ENCODE peak calls at places on chromosomes 6 and 20, in four cellular contexts. U is heart left ventricle, L is head of caudate nucleus, N is HuH-7. G is an unnamed sample.

GRCh38 chr6:149694926-149695325 is 23.0 kb downstream of the LATS1 start:
- DNase-seq in U (no peak), N (no peak), L (no peak), G (no peak)

GRCh38 chr6:167113047-167113446 is 9.8 kb upstream of the CCR6 start:
- DNase-seq in N (no peak), L (no peak), U (no peak), G (no peak)

GRCh38 chr6:101391772-101392560 is 1.5 kb upstream of the GRIK2 start:
- DNase-seq in U (no peak), L (peak; percentile 33), N (no peak), G (no peak)

GRCh38 chr6:150297327-150298028 is 71.3 kb upstream of the IYD start:
- DNase-seq in L (no peak), U (no peak), N (no peak), G (no peak)

GRCh38 chr6:105431226-105431625 is 28.3 kb upstream of the PREP start:
- DNase-seq in U (no peak), N (peak; percentile 18), L (no peak), G (peak; percentile 61)

GRCh38 chr6:146847426-146847825 is 248.7 kb downstream of the ADGB start:
- DNase-seq in L (no peak), U (no peak), N (no peak), G (no peak)

GRCh38 chr6:3749991-3750323 is 1.6 kb downstream of the PXDC1 start:
- DNase-seq in N (no peak), U (peak; percentile 62), L (no peak), G (peak; percentile 81)

GRCh38 chr20:62363920-62364851 is 2.9 kb downstream of the LAMA5 start:
- DNase-seq in N (no peak), L (no peak), U (peak; percentile 69), G (peak; percentile 59)

GRCh38 chr6:152089992-152090391 is 282.5 kb downstream of the ESR1 start:
- DNase-seq in N (no peak), U (no peak), L (no peak), G (no peak)

GRCh38 chr6:150033197-150033771 is 8.0 kb upstream of the RAET1L start:
- DNase-seq in U (no peak), L (no peak), N (no peak), G (no peak)

GRCh38 chr6:37827603-37828265 is 8.2 kb downstream of the ZFAND3 start:
- DNase-seq in L (no peak), U (no peak), N (no peak), G (no peak)

GRCh38 chr6:43334466-43335095 is 26.0 kb upstream of the CRIP3 start:
- DNase-seq in L (no peak), U (no peak), N (peak; percentile 9), G (peak; percentile 67)

G was measured in hepatocyte.